ENCODE peak calls at places on chromosomes 5 and 9, in four cellular contexts. One of them, this sample, is unnamed.

GRCh38 chr9:137580209-137580957 is 1.7 kb upstream of the DPH7 start:
- DNase-seq in AG08395: no peak
- DNase-seq in natural killer cell: no peak
- DNase-seq in ELF-1: peak; percentile 23
- DNase-seq in this sample: no peak

GRCh38 chr5:113546711-113547159 is 33.2 kb downstream of the YTHDC2 start:
- DNase-seq in AG08395: peak; percentile 58
- DNase-seq in natural killer cell: no peak
- DNase-seq in ELF-1: no peak
- DNase-seq in this sample: no peak

GRCh38 chr9:132141364-132141947 is 20.4 kb upstream of the NTNG2 start:
- DNase-seq in AG08395: peak; percentile 31
- DNase-seq in natural killer cell: no peak
- DNase-seq in ELF-1: peak; percentile 51
- DNase-seq in this sample: peak; percentile 55

GRCh38 chr5:10689391-10690081 is 71.5 kb downstream of the DAP start:
- DNase-seq in AG08395: peak; percentile 48
- DNase-seq in natural killer cell: no peak
- DNase-seq in ELF-1: peak; percentile 85
- DNase-seq in this sample: no peak

GRCh38 chr5:44329716-44330115 is 59.5 kb downstream of the FGF10 start:
- DNase-seq in AG08395: no peak
- DNase-seq in natural killer cell: no peak
- DNase-seq in ELF-1: no peak
- DNase-seq in this sample: no peak

GRCh38 chr5:172534229-172535169 is 80.2 kb upstream of the SH3PXD2B start:
- DNase-seq in AG08395: peak; percentile 27
- DNase-seq in natural killer cell: no peak
- DNase-seq in ELF-1: no peak
- DNase-seq in this sample: no peak

GRCh38 chr5:116546033-116546742 is 28.4 kb downstream of the SEMA6A start:
- DNase-seq in AG08395: no peak
- DNase-seq in natural killer cell: no peak
- DNase-seq in ELF-1: no peak
- DNase-seq in this sample: no peak

GRCh38 chr5:180648658-180649296 is 623 bp downstream of the FLT4 start:
- DNase-seq in AG08395: no peak
- DNase-seq in natural killer cell: no peak
- DNase-seq in ELF-1: peak; percentile 43
- DNase-seq in this sample: no peak

GRCh38 chr5:168114444-168115017 is 176.9 kb upstream of the WWC1 start:
- DNase-seq in AG08395: peak; percentile 66
- DNase-seq in natural killer cell: peak; percentile 17
- DNase-seq in ELF-1: peak; percentile 90
- DNase-seq in this sample: no peak

GRCh38 chr9:3746296-3747275 is 220.8 kb upstream of the RFX3 start:
- DNase-seq in AG08395: peak; percentile 91
- DNase-seq in natural killer cell: no peak
- DNase-seq in ELF-1: no peak
- DNase-seq in this sample: no peak

GRCh38 chr5:68435611-68436010 is 220.1 kb downstream of the PIK3R1 start:
- DNase-seq in AG08395: no peak
- DNase-seq in natural killer cell: no peak
- DNase-seq in ELF-1: no peak
- DNase-seq in this sample: no peak

GRCh38 chr9:69471433-69471832 is 146.4 kb downstream of the ENTREP1 start:
- DNase-seq in AG08395: no peak
- DNase-seq in natural killer cell: no peak
- DNase-seq in ELF-1: no peak
- DNase-seq in this sample: no peak

GRCh38 chr9:116662633-116663032 is 24.5 kb upstream of the TRIM32 start:
- DNase-seq in AG08395: peak; percentile 39
- DNase-seq in natural killer cell: no peak
- DNase-seq in ELF-1: no peak
- DNase-seq in this sample: no peak

GRCh38 chr9:114633452-114634089 is 22.5 kb downstream of the TMEM268 start:
- DNase-seq in AG08395: no peak
- DNase-seq in natural killer cell: no peak
- DNase-seq in ELF-1: no peak
- DNase-seq in this sample: no peak

GRCh38 chr9:126159661-126160060 is 167.0 kb upstream of the MVB12B start:
- DNase-seq in AG08395: no peak
- DNase-seq in natural killer cell: no peak
- DNase-seq in ELF-1: no peak
- DNase-seq in this sample: no peak

GRCh38 chr9:16417101-16417500 is 453.4 kb downstream of the BNC2 start:
- DNase-seq in AG08395: peak; percentile 73
- DNase-seq in natural killer cell: no peak
- DNase-seq in ELF-1: no peak
- DNase-seq in this sample: no peak

GRCh38 chr5:180060192-180060591 is 11.4 kb downstream of the RNF130 start:
- DNase-seq in AG08395: no peak
- DNase-seq in natural killer cell: no peak
- DNase-seq in ELF-1: no peak
- DNase-seq in this sample: no peak

GRCh38 chr9:29830815-29831214 is 2257.5 kb upstream of the C9orf72 start:
- DNase-seq in AG08395: no peak
- DNase-seq in natural killer cell: no peak
- DNase-seq in ELF-1: peak; percentile 31
- DNase-seq in this sample: no peak

GRCh38 chr9:23050548-23050947 is 603.9 kb downstream of the DMRTA1 start:
- DNase-seq in AG08395: no peak
- DNase-seq in natural killer cell: no peak
- DNase-seq in ELF-1: no peak
- DNase-seq in this sample: no peak

GRCh38 chr5:109868737-109869136 is 179.0 kb downstream of the MAN2A1 start:
- DNase-seq in AG08395: no peak
- DNase-seq in natural killer cell: no peak
- DNase-seq in ELF-1: no peak
- DNase-seq in this sample: no peak

GRCh38 chr5:136087961-136088871 is 44.4 kb upstream of the SMAD5 start:
- DNase-seq in AG08395: peak; percentile 74
- DNase-seq in natural killer cell: no peak
- DNase-seq in ELF-1: no peak
- DNase-seq in this sample: no peak